ENCODE peak calls at places on chromosomes 7 and 10, in seven cellular contexts. F is NCI-H226; B is SW480; P is PC-3; K is breast epithelium; E is stimulated activated naive CD4-positive, alpha-beta T cell; J is mucosa of descending colon. N is an unnamed sample.

GRCh38 chr7:20713792-20714191 is 72.9 kb downstream of the SP8 start:
- DNase-seq in F (no peak), B (no peak), P (no peak), K (no peak), E (no peak), J (no peak), N (no peak)

GRCh38 chr10:124174071-124174566 is 80.7 kb upstream of the CHST15 start:
- DNase-seq in F (no peak), B (no peak), P (no peak), K (no peak), E (no peak), J (no peak), N (no peak)

GRCh38 chr10:118752401-118752800 is 2.4 kb downstream of the CACUL1 start:
- DNase-seq in F (no peak), B (no peak), P (peak; percentile 7), K (no peak), E (no peak), J (no peak), N (no peak)

GRCh38 chr7:121766676-121767075 is 106.3 kb upstream of the PTPRZ1 start:
- DNase-seq in F (no peak), B (no peak), P (no peak), K (no peak), E (no peak), J (no peak), N (no peak)

GRCh38 chr10:103637855-103638561 is 144.5 kb downstream of the NEURL1 start:
- DNase-seq in F (no peak), B (no peak), P (no peak), K (peak; percentile 86), E (no peak), J (no peak), N (no peak)

GRCh38 chr7:93146465-93147127 is 1.6 kb downstream of the SAMD9L start:
- DNase-seq in F (no peak), B (no peak), P (no peak), K (no peak), E (no peak), J (no peak), N (no peak)

GRCh38 chr10:74825371-74826141 is 844 bp upstream of the KAT6B start:
- DNase-seq in F (no peak), B (peak; percentile 11), P (peak; percentile 74), K (no peak), E (peak; percentile 73), J (peak; percentile 54), N (peak; percentile 55)

GRCh38 chr7:73838642-73839041 is 3.7 kb downstream of the METTL27 start:
- DNase-seq in F (no peak), B (peak; percentile 60), P (no peak), K (no peak), E (no peak), J (no peak), N (no peak)

GRCh38 chr10:33212061-33212748 is 122.3 kb downstream of the NRP1 start:
- DNase-seq in F (no peak), B (no peak), P (no peak), K (no peak), E (no peak), J (no peak), N (no peak)

GRCh38 chr10:33333260-33334169 is 952 bp downstream of the NRP1 start:
- DNase-seq in F (no peak), B (peak; percentile 9), P (peak; percentile 65), K (no peak), E (peak; percentile 20), J (no peak), N (peak; percentile 65)

GRCh38 chr10:79409038-79410035 is 36.1 kb downstream of the ZCCHC24 start:
- DNase-seq in F (no peak), B (no peak), P (no peak), K (no peak), E (no peak), J (no peak), N (no peak)

GRCh38 chr10:123043409-123043925 is 34.7 kb downstream of the ACADSB start:
- DNase-seq in F (peak; percentile 23), B (peak; percentile 77), P (peak; percentile 76), K (no peak), E (peak; percentile 42), J (peak; percentile 59), N (peak; percentile 76)

GRCh38 chr10:73485320-73485719 is 10.5 kb downstream of the PPP3CB start:
- DNase-seq in F (no peak), B (no peak), P (no peak), K (no peak), E (no peak), J (no peak), N (no peak)

GRCh38 chr10:86580549-86580886 is 58.9 kb upstream of the WAPL start:
- DNase-seq in F (no peak), B (no peak), P (no peak), K (no peak), E (no peak), J (no peak), N (no peak)

GRCh38 chr10:101373063-101373462 is 19.1 kb downstream of the BTRC start:
- DNase-seq in F (no peak), B (no peak), P (no peak), K (no peak), E (no peak), J (no peak), N (no peak)

GRCh38 chr10:114384601-114385000 is 19.7 kb downstream of the AFAP1L2 start:
- DNase-seq in F (no peak), B (no peak), P (no peak), K (no peak), E (no peak), J (no peak), N (no peak)

GRCh38 chr7:47806701-47807103 is 141.6 kb downstream of the PKD1L1 start:
- DNase-seq in F (no peak), B (no peak), P (no peak), K (peak; percentile 28), E (no peak), J (no peak), N (no peak)

GRCh38 chr10:15591431-15591830 is 128.3 kb downstream of the ITGA8 start:
- DNase-seq in F (no peak), B (no peak), P (no peak), K (no peak), E (no peak), J (no peak), N (no peak)

GRCh38 chr7:139572704-139573395 is 49.4 kb downstream of the CLEC2L start:
- DNase-seq in F (no peak), B (no peak), P (no peak), K (no peak), E (no peak), J (no peak), N (no peak)

GRCh38 chr7:831596-832291 is 532 bp upstream of the SUN1 start:
- DNase-seq in F (peak; percentile 95), B (peak; percentile 98), P (peak; percentile 90), K (no peak), E (peak; percentile 16), J (no peak), N (peak; percentile 95)

GRCh38 chr10:89574348-89574747 is 39.0 kb upstream of the SLC16A12 start:
- DNase-seq in F (no peak), B (no peak), P (no peak), K (no peak), E (no peak), J (no peak), N (no peak)

GRCh38 chr7:147509052-147509480 is 1081.5 kb upstream of the C7orf33 start:
- DNase-seq in F (no peak), B (no peak), P (peak; percentile 35), K (no peak), E (no peak), J (no peak), N (peak; percentile 33)

GRCh38 chr7:84117304-84117703 is 77.3 kb downstream of the SEMA3A start:
- DNase-seq in F (no peak), B (no peak), P (no peak), K (no peak), E (no peak), J (no peak), N (no peak)

GRCh38 chr7:51680594-51681409 is 364.2 kb upstream of the COBL start:
- DNase-seq in F (no peak), B (no peak), P (no peak), K (no peak), E (no peak), J (peak; percentile 12), N (no peak)

GRCh38 chr10:91681361-91682276 is 48.7 kb upstream of the PPP1R3C start:
- DNase-seq in F (no peak), B (peak; percentile 47), P (no peak), K (peak; percentile 63), E (no peak), J (no peak), N (no peak)

GRCh38 chr10:35150335-35150734 is 23.7 kb downstream of the CREM start:
- DNase-seq in F (no peak), B (no peak), P (no peak), K (no peak), E (no peak), J (no peak), N (no peak)

N was measured in ELR.